ENCODE peak calls at places on chromosomes 3 and 15, in five cellular contexts. I, O, X, V and U are unnamed samples.

GRCh38 chr3:74844428-74844827 is 230.0 kb upstream of the CNTN3 start:
- DNase-seq in I (no peak), X (no peak), O (no peak), V (no peak), U (no peak)

GRCh38 chr3:150945226-150945625 is 27.3 kb downstream of the CLRN1 start:
- DNase-seq in V (no peak), O (no peak), I (no peak), X (no peak), U (no peak)

GRCh38 chr3:46113608-46114007 is 86.3 kb upstream of the XCR1 start:
- DNase-seq in V (no peak), I (no peak), O (no peak), X (no peak), U (no peak)

GRCh38 chr3:117892431-117892841 is 1142.2 kb downstream of the IGSF11 start:
- DNase-seq in O (no peak), X (no peak), V (no peak), I (no peak), U (no peak)

GRCh38 chr3:57646723-57647122 is 46.2 kb downstream of the DENND6A start:
- DNase-seq in O (no peak), X (no peak), V (no peak), I (no peak), U (no peak)

GRCh38 chr3:169432692-169433432 is 230.7 kb downstream of the MECOM start:
- DNase-seq in X (no peak), I (no peak), V (no peak), O (no peak), U (no peak)

GRCh38 chr3:16849795-16850194 is 35.0 kb upstream of the PLCL2 start:
- DNase-seq in V (no peak), X (no peak), I (no peak), O (peak), U (no peak)

GRCh38 chr3:98980915-98981596 is 79.6 kb upstream of the DCBLD2 start:
- DNase-seq in I (no peak), O (no peak), X (no peak), V (no peak), U (no peak)

GRCh38 chr15:48392356-48392755 is 61.1 kb downstream of the DUT start:
- DNase-seq in V (no peak), I (no peak), O (no peak), X (no peak), U (no peak)

GRCh38 chr3:52333869-52334557 is 17.9 kb downstream of the DNAH1 start:
- DNase-seq in I (no peak), X (no peak), V (no peak), O (no peak), U (peak)

GRCh38 chr3:160474416-160474838 is 24.8 kb upstream of the TRIM59 start:
- DNase-seq in I (no peak), O (no peak), V (no peak), X (no peak), U (no peak)

GRCh38 chr15:55407631-55407948 is 569 bp downstream of the CCPG1 start:
- DNase-seq in X (no peak), I (no peak), O (no peak), V (no peak), U (no peak)

GRCh38 chr15:70647396-70647795 is 116.0 kb downstream of the UACA start:
- DNase-seq in O (no peak), I (no peak), V (no peak), X (no peak), U (no peak)

GRCh38 chr15:86919581-86919980 is 839.9 kb downstream of the AGBL1 start:
- DNase-seq in X (no peak), O (no peak), V (no peak), I (no peak), U (no peak)

GRCh38 chr15:66171891-66172290 is 81.7 kb downstream of the MEGF11 start:
- DNase-seq in I (no peak), X (no peak), O (no peak), V (no peak), U (no peak)

GRCh38 chr3:43971486-43971885 is 270.2 kb upstream of the TOPAZ1 start:
- DNase-seq in X (no peak), V (no peak), I (no peak), O (no peak), U (no peak)

GRCh38 chr3:11457126-11457525 is 184.9 kb downstream of the ATG7 start:
- DNase-seq in O (no peak), V (no peak), X (no peak), I (no peak), U (no peak)
- TF ChIP-seq CTCF in O (no peak), V (no peak), X (no peak), I (no peak), U (no peak)

GRCh38 chr3:30263921-30264313 is 342.5 kb upstream of the TGFBR2 start:
- DNase-seq in I (peak), O (no peak), X (no peak), V (no peak), U (no peak)
- TF ChIP-seq CTCF in I (peak), O (no peak), X (no peak), V (no peak), U (peak)

GRCh38 chr15:90296996-90297395 is 31.5 kb downstream of the NGRN start:
- DNase-seq in V (no peak), I (no peak), X (no peak), O (no peak), U (no peak)

GRCh38 chr15:90295270-90295648 is 29.8 kb downstream of the NGRN start:
- DNase-seq in X (no peak), O (no peak), V (no peak), I (no peak), U (no peak)

GRCh38 chr15:90291679-90292356 is 26.3 kb downstream of the NGRN start:
- DNase-seq in I (peak), V (no peak), X (no peak), O (no peak), U (no peak)

GRCh38 chr15:90294159-90294558 is 28.7 kb downstream of the NGRN start:
- DNase-seq in I (no peak), V (no peak), X (no peak), O (no peak), U (no peak)

GRCh38 chr15:90294601-90295269 is 29.3 kb downstream of the NGRN start:
- DNase-seq in X (no peak), V (no peak), I (no peak), O (no peak), U (no peak)
- TF ChIP-seq CTCF in X (no peak), V (no peak), I (no peak), O (no peak), U (no peak)

GRCh38 chr15:62886431-62887071 is 156.0 kb upstream of the TPM1 start:
- DNase-seq in O (no peak), X (no peak), I (no peak), V (no peak), U (no peak)

GRCh38 chr15:62887113-62887570 is 155.4 kb upstream of the TPM1 start:
- DNase-seq in V (no peak), X (no peak), I (no peak), O (no peak), U (no peak)

GRCh38 chr15:62889734-62890505 is 152.6 kb upstream of the TPM1 start:
- DNase-seq in X (no peak), O (no peak), V (no peak), I (no peak), U (no peak)

GRCh38 chr15:62888628-62889027 is 153.9 kb upstream of the TPM1 start:
- DNase-seq in I (no peak), X (no peak), V (no peak), O (no peak), U (no peak)

DNA sequence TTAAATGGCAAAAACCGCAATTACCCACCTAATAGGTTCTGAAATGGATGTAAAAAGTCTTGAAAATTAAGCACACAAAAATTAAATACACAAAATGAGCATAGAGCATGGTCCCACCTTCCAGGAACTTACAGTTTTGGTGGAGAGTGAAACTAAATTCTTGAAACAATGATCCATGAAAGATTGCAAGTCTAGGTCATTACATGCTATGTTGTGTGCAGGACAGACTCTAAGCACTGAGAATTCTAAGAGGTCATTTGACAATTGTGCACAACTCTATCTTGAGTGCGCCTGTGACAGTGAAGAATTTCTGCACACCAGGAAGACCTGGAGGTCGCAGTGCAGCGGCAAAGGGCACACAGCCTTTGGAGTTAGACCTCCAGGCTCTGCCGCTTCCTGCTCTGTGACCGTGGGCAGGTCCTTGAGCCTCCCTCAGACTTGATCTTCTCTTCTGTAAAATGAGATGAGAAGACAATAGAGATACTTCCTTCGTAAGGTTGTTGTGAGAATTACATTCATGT is 153.3 kb upstream of the TPM1 start:
- DNase-seq in X (no peak), I (no peak), V (no peak), O (no peak), U (no peak)
- TF ChIP-seq CTCF in X (no peak), I (no peak), V (no peak), O (no peak), U (no peak)

DNA sequence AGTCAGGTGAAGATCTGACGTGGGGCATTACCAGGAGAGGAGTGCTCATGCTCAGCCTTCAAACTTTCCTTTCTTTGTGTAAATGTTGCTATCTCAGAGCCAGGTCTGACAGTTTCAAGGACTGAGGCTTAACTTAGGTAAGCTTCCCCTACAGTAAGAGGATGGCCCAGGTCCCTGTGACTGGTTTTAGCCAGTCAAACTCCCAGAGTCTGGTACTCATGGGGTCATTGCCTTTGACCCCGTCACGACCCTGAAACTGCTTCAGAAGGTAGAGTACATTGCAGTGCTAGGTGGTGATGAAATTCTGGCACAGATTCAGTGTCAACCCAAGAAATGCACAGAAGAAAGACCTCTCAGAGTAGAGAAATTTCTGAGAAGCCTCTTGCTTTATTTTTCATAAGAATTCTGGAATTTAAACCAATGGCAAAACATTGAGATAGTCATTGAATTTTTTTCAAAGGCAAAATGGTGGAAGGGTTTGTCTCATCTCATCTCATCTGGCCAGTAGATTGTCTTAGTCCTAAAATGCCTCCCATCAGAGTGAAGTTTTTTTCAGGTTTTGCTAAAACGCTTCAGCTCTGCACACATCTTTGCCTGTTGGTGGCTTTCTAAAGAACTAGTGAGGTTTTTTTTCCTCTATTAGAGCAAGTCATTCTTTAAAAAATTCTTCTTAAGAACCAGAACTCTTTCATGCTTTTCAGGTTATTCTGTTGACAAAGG is 23.2 kb downstream of the ZBTB38 start:
- DNase-seq in O (no peak), V (no peak), I (no peak), X (no peak), U (no peak)
- TF ChIP-seq CTCF in O (no peak), V (no peak), I (no peak), X (no peak), U (no peak)

DNA sequence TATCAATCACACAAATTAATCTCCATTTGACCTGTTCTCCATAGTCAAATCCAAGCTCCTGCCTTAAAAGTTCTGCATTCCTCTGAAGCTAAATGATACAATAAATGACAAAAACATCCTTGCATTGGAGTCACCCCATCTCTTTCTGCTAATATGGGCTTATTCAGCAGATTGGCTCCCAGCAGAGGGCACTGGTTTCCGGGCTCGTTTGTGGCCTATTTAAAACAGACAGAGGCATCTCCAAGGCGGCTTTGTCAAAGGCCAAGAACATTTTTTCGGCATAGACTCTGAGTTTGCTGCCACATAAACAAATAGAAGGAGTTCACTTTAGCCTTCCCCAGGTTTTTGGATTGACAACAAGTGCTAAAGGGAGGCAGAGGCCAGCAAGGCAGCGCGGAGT is 204.4 kb upstream of the RASGRP1 start:
- DNase-seq in V (no peak), X (no peak), O (peak), I (no peak), U (no peak)
- TF ChIP-seq CTCF in V (no peak), X (no peak), O (peak), I (peak), U (peak)

DNA sequence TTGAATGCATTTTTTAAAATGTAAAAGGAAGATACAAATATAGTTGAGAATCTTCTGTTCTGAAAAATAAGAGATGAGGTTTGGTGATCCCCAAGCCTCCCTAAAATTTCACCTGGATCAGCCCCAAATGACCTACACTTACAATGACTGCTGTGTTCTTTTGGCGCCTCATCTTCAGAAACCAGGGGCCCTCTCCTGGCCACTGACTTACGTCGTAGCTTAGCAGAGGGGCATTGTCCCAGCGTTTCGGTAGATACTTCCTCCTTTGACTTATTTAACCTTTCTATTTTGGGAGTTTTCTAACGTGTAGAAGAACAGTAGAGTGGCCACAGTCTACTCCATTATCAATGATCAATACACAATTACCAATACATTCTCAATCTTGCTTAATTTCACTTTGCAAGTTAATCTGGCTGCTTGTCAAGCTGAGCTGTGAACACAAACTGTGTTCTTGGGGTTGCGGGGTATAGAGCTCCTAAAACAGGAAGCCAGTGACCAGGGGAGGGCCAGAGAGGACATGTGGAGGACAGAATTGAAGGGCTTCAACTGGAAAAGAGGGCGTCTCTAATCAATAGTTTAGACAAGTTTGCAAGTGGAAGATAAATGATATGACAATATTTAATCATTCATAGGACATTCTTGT is 419.4 kb downstream of the LPP start:
- DNase-seq in O (no peak), V (no peak), X (no peak), I (peak), U (no peak)
- TF ChIP-seq CTCF in O (no peak), V (no peak), X (no peak), I (peak), U (peak)

GRCh38 chr3:112734718-112735350 is 93.9 kb upstream of the CCDC80 start:
- DNase-seq in O (peak), V (no peak), I (peak), X (peak), U (no peak)
- TF ChIP-seq CTCF in O (peak), V (peak), I (peak), X (peak), U (peak)

GRCh38 chr3:190307164-190307545 is 15.1 kb downstream of the CLDN1 start:
- DNase-seq in X (no peak), V (no peak), O (no peak), I (no peak), U (no peak)

GRCh38 chr3:190306513-190307163 is 15.6 kb downstream of the CLDN1 start:
- DNase-seq in O (no peak), V (no peak), I (no peak), X (no peak), U (no peak)

GRCh38 chr3:190305406-190305805 is 16.8 kb downstream of the CLDN1 start:
- DNase-seq in I (no peak), V (no peak), O (no peak), X (no peak), U (no peak)

GRCh38 chr3:190308154-190308553 is 14.1 kb downstream of the CLDN1 start:
- DNase-seq in X (no peak), V (no peak), O (no peak), I (no peak), U (no peak)

DNA sequence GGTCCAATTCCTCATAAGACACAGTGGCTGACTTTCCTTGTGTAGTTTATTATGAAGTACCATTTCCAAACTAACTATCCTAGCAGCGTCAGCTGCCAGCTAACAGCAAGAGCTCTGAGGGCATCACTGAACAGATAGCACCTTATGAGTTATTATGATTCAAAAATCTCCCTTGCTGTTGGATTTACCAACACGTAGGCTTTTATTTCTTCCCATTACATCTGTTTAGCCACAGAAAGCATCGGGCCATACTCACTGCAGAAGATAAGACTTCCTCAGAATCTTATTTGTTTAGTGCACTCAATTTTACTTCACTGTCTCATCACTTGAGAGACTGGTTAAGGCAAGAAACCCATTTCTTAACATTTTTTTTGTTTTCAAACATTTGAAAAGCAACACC is 16.2 kb downstream of the CLDN1 start:
- DNase-seq in I (no peak), X (no peak), O (no peak), V (no peak), U (no peak)
- TF ChIP-seq CTCF in I (no peak), X (no peak), O (no peak), V (no peak), U (no peak)